ENCODE peak calls at places on chromosomes 5 and 9, in ten cellular contexts. W is NCI-H2029 treated with DMSO at 0.1 percent for 48 hours; T is iris pigment epithelial cell; S is NCI-H1694 treated with DMSO at 0.1 percent for 48 hours; U is stimulated activated naive CD4-positive, alpha-beta T cell; M is aorta; V is fibroblast of pulmonary artery; A is H54; G is naive B cell; Q is AG04450. H is an unnamed sample.

GRCh38 chr9:97412628-97413382 is 909 bp downstream of the TDRD7 start:
- DNase-seq in Q (no peak), A (peak; percentile 67), V (no peak), T (peak; percentile 21), U (no peak), M (no peak), S (no peak), G (peak; percentile 39), W (no peak), H (no peak)

GRCh38 chr5:139904566-139905400 is 109.2 kb downstream of the PSD2 start:
- DNase-seq in Q (no peak), T (peak; percentile 14), S (peak; percentile 45), G (no peak), A (no peak), V (no peak), U (no peak), M (no peak), W (no peak), H (no peak)

GRCh38 chr9:71604197-71605063 is 163.9 kb downstream of the CEMIP2 start:
- DNase-seq in V (peak; percentile 83), S (peak; percentile 28), M (peak; percentile 86), Q (peak; percentile 54), W (peak; percentile 46), A (peak; percentile 44), G (peak; percentile 67), U (peak; percentile 62), T (peak; percentile 75), H (peak; percentile 75)

GRCh38 chr5:82004511-82004910 is 32.7 kb downstream of the ATG10 start:
- DNase-seq in U (no peak), Q (peak; percentile 21), W (no peak), A (peak; percentile 33), S (no peak), T (peak; percentile 56), M (no peak), G (no peak), V (peak; percentile 44), H (no peak)

GRCh38 chr9:7507026-7507425 is 292.6 kb downstream of the DMAC1 start:
- DNase-seq in U (no peak), T (no peak), W (no peak), V (no peak), S (no peak), M (no peak), Q (no peak), A (no peak), G (no peak), H (no peak)

GRCh38 chr9:91155181-91155580 is 206.5 kb downstream of the AUH start:
- DNase-seq in T (no peak), U (no peak), G (no peak), Q (no peak), M (no peak), A (no peak), S (no peak), W (no peak), V (no peak), H (no peak)

GRCh38 chr9:89356782-89357181 is 38.5 kb downstream of the SECISBP2 start:
- DNase-seq in U (no peak), A (no peak), V (no peak), M (no peak), W (no peak), Q (no peak), T (no peak), S (no peak), G (no peak), H (no peak)

GRCh38 chr9:84817011-84817410 is 147.5 kb downstream of the NTRK2 start:
- DNase-seq in W (no peak), T (no peak), M (no peak), U (no peak), A (no peak), S (no peak), G (no peak), Q (no peak), V (no peak), H (no peak)

GRCh38 chr9:134549336-134549735 is 92.3 kb upstream of the COL5A1 start:
- DNase-seq in G (no peak), W (no peak), V (no peak), Q (no peak), S (no peak), A (no peak), U (no peak), T (no peak), M (no peak), H (no peak)

GRCh38 chr5:133273661-133274596 is 222.1 kb downstream of the HSPA4 start:
- DNase-seq in V (peak; percentile 60), A (peak; percentile 51), U (no peak), T (peak; percentile 66), S (no peak), M (no peak), G (no peak), W (no peak), Q (no peak), H (no peak)

GRCh38 chr5:132471944-132472343 is 18.6 kb downstream of the IRF1 start:
- DNase-seq in V (no peak), Q (no peak), M (no peak), U (no peak), G (no peak), W (no peak), S (no peak), A (peak; percentile 73), T (no peak), H (no peak)

H was measured in left ventricle myocardium superior.